ENCODE peak calls at places on chromosome 12, in eight cellular contexts. X, B, C, P, A, Q, U and I are unnamed samples.

GRCh38 chr12:78185109-78185508 is 354.4 kb downstream of the NAV3 start:
- DNase-seq in X (no peak), B (no peak), C (no peak), P (peak; percentile 83), A (no peak), Q (no peak), U (peak; percentile 66), I (peak; percentile 75)

GRCh38 chr12:75177997-75178396 is 31.6 kb downstream of the KCNC2 start:
- DNase-seq in X (peak; percentile 67), B (no peak), C (no peak), P (peak; percentile 92), A (no peak), Q (no peak), U (peak; percentile 96), I (peak; percentile 98)

GRCh38 chr12:110992909-110993308 is 72.5 kb upstream of the MYL2 start:
- DNase-seq in X (no peak), B (no peak), C (no peak), P (no peak), A (no peak), Q (no peak), U (no peak), I (no peak)

GRCh38 chr12:115000038-115000437 is 316.1 kb upstream of the TBX3 start:
- DNase-seq in X (peak; percentile 39), B (no peak), C (no peak), P (peak; percentile 23), A (peak; percentile 31), Q (no peak), U (peak; percentile 83), I (no peak)

GRCh38 chr12:72098622-72099021 is 160.0 kb downstream of the TPH2 start:
- DNase-seq in X (no peak), B (no peak), C (no peak), P (no peak), A (no peak), Q (no peak), U (peak; percentile 26), I (no peak)

GRCh38 chr12:109763201-109763841 is 49.7 kb downstream of the FAM222A start:
- DNase-seq in X (no peak), B (peak; percentile 45), C (peak; percentile 22), P (peak; percentile 77), A (no peak), Q (peak; percentile 2), U (peak; percentile 84), I (peak; percentile 90)

GRCh38 chr12:18723752-18724151 is 14.1 kb downstream of the PLCZ1 start:
- DNase-seq in X (peak; percentile 4), B (no peak), C (no peak), P (peak; percentile 83), A (no peak), Q (no peak), U (peak; percentile 96), I (peak; percentile 97)

GRCh38 chr12:68175566-68176033 is 16.1 kb upstream of the IFNG start:
- DNase-seq in X (no peak), B (no peak), C (peak; percentile 7), P (no peak), A (peak; percentile 63), Q (no peak), U (peak; percentile 25), I (no peak)

GRCh38 chr12:46351861-46352595 is 20.5 kb downstream of the SLC38A2 start:
- DNase-seq in X (no peak), B (no peak), C (no peak), P (no peak), A (no peak), Q (no peak), U (no peak), I (no peak)

GRCh38 chr12:32000373-32001005 is 41.3 kb downstream of the RESF1 start:
- DNase-seq in X (no peak), B (no peak), C (no peak), P (no peak), A (no peak), Q (no peak), U (no peak), I (no peak)
- H3K4me3 ChIP-seq in X (no peak overlapping the region), B (no peak overlapping the region), C (no peak overlapping the region), P (no peak overlapping the region), A (no peak overlapping the region), Q (no peak overlapping the region), U (no peak overlapping the region), I (no peak overlapping the region)

GRCh38 chr12:66036317-66036716 is 94.2 kb downstream of the LLPH start:
- DNase-seq in X (peak; percentile 24), B (no peak), C (no peak), P (peak; percentile 95), A (no peak), Q (no peak), U (peak; percentile 94), I (peak; percentile 98)
- TF ChIP-seq CTCF in X (no peak), B (no peak), C (no peak), P (peak; percentile 8), A (no peak), Q (no peak), U (no peak), I (peak; percentile 9)

DNA sequence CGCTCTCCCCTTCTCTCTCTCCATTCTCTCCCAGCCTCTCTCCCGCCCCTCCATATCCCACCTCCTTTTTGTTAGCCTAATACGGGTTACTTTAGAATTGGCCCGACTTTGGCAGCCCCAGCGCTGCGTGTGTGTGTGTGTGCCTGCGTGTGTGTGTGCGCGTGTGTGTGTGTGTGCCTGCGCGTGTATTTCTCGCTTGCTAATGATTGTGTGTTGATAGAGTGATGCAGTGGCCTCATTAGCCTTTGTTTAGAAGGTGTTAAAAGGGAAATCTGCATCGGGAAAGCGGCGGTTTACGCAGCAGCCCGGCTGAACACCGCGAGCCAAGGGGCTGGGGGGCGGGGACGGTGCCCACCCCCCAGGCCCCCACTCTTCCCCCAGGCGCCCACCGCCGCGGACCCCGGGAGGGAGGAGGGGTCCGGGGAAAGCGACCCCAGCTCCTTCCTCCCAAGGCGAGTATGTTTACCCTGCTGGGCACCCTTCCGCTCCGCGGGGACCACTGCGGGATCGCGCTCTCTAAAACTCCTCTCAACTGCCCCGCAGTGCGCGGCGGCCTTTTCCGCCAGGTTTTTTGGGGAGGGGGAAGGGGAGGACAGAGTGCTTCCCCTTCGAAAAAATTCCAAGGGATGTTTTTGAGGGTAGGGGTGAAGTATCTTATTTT is 6.8 kb upstream of the LHX5 start:
- DNase-seq in X (no peak), B (no peak), C (no peak), P (no peak), A (no peak), Q (no peak), U (no peak), I (no peak)
- H3K4me3 ChIP-seq in X (no peak overlapping the region), B (no peak overlapping the region), C (no peak overlapping the region), P (no peak overlapping the region), A (no peak overlapping the region), Q (no peak overlapping the region), U (no peak overlapping the region), I (no peak overlapping the region)

GRCh38 chr12:53223391-53224267 is 8.4 kb downstream of the RARG start:
- DNase-seq in X (no peak), B (peak; percentile 58), C (no peak), P (peak; percentile 40), A (no peak), Q (no peak), U (peak; percentile 56), I (peak; percentile 67)

GRCh38 chr12:53223006-53223305 is 9.1 kb downstream of the RARG start:
- DNase-seq in X (no peak), B (peak; percentile 10), C (no peak), P (no peak), A (no peak), Q (no peak), U (no peak), I (no peak)

GRCh38 chr12:53224897-53225634 is 6.9 kb downstream of the RARG start:
- DNase-seq in X (no peak), B (peak; percentile 26), C (no peak), P (no peak), A (no peak), Q (no peak), U (no peak), I (no peak)

GRCh38 chr12:53225635-53226424 is 6.2 kb downstream of the RARG start:
- DNase-seq in X (no peak), B (peak; percentile 26), C (no peak), P (no peak), A (no peak), Q (no peak), U (peak; percentile 53), I (peak; percentile 78)

GRCh38 chr12:53224268-53224896 is 7.6 kb downstream of the RARG start:
- DNase-seq in X (no peak), B (peak; percentile 54), C (no peak), P (no peak), A (no peak), Q (no peak), U (peak; percentile 67), I (peak; percentile 83)
- TF ChIP-seq CTCF in X (no peak), B (no peak), C (peak; percentile 31), P (peak; percentile 21), A (no peak), Q (no peak), U (peak; percentile 13), I (peak; percentile 58)

GRCh38 chr12:130880411-130880885 is 8.6 kb downstream of the RAN start:
- DNase-seq in X (no peak), B (no peak), C (no peak), P (no peak), A (no peak), Q (no peak), U (no peak), I (no peak)
- H3K4me3 ChIP-seq in X (peak overlapping the region; percentile 25), B (peak overlapping the region; percentile 22), C (no peak overlapping the region), P (no peak overlapping the region), A (peak overlapping the region; percentile 57), Q (no peak overlapping the region), U (no peak overlapping the region), I (no peak overlapping the region)